ENCODE peak calls at places on chromosome 4, in four cellular contexts. U, K, W and R are unnamed samples.

GRCh38 chr4:53598483-53598882 is 7.2 kb upstream of the LNX1 start:
- DNase-seq in W (no peak), U (no peak), K (no peak), R (no peak)

GRCh38 chr4:2341261-2341841 is 77.1 kb downstream of the ZFYVE28 start:
- DNase-seq in W (no peak), K (no peak), U (no peak), R (no peak)

GRCh38 chr4:40546972-40547371 is 82.7 kb downstream of the RBM47 start:
- DNase-seq in K (no peak), U (no peak), W (no peak), R (no peak)

GRCh38 chr4:8210631-8211030 is 11.5 kb downstream of the SH3TC1 start:
- DNase-seq in W (no peak), K (no peak), U (no peak), R (no peak)

GRCh38 chr4:2009651-2010233 is 968 bp upstream of the NELFA start:
- DNase-seq in K (peak), W (peak), U (peak), R (peak)

GRCh38 chr4:139553751-139554670 is 2.0 kb downstream of the SETD7 start:
- DNase-seq in W (no peak), U (no peak), K (peak), R (no peak)

GRCh38 chr4:128286474-128287158 is 997 bp downstream of the PGRMC2 start:
- DNase-seq in K (peak), U (no peak), W (no peak), R (peak)

GRCh38 chr4:118279328-118279727 is 73.5 kb downstream of the PRSS12 start:
- DNase-seq in W (no peak), K (peak), U (no peak), R (no peak)

GRCh38 chr4:81378398-81378797 is 93.3 kb downstream of the RASGEF1B start:
- DNase-seq in U (no peak), W (no peak), K (no peak), R (no peak)

GRCh38 chr4:30727409-30727808 is 7.2 kb downstream of the PCDH7 start:
- DNase-seq in U (no peak), K (no peak), W (no peak), R (no peak)

GRCh38 chr4:13970349-13970748 is 342.8 kb upstream of the BOD1L1 start:
- DNase-seq in W (no peak), K (no peak), U (no peak), R (no peak)

GRCh38 chr4:113961322-113961698 is 18.1 kb downstream of the ARSJ start:
- DNase-seq in K (no peak), W (no peak), U (no peak), R (no peak)

GRCh38 chr4:139935911-139936310 is 218.1 kb downstream of the MAML3 start:
- DNase-seq in W (no peak), K (no peak), U (no peak), R (no peak)

GRCh38 chr4:38740303-38740702 is 42.5 kb downstream of the TLR10 start:
- DNase-seq in W (no peak), U (no peak), K (no peak), R (no peak)

GRCh38 chr4:87839309-87839946 is 6.7 kb downstream of the MEPE start:
- DNase-seq in W (no peak), U (no peak), K (peak), R (peak)

GRCh38 chr4:151315212-151315886 is 10.1 kb downstream of the SH3D19 start:
- DNase-seq in U (no peak), K (no peak), W (no peak), R (no peak)

GRCh38 chr4:119627267-119628190 is 1.1 kb downstream of the PDE5A start:
- DNase-seq in K (peak), U (peak), W (peak), R (peak)